ENCODE peak calls at places on chromosome 4, in seven cellular contexts. I, C, F, A, X, S and M are unnamed samples.

GRCh38 chr4:181150173-181150572 is 1093.0 kb upstream of the TENM3 start:
- DNase-seq in F (no peak), A (no peak), C (no peak), X (no peak), I (no peak), S (no peak), M (no peak)

GRCh38 chr4:48388504-48389154 is 47.3 kb downstream of the SLAIN2 start:
- DNase-seq in X (no peak), C (peak), A (no peak), S (no peak), I (no peak), F (no peak), M (no peak)

GRCh38 chr4:29908276-29908675 is 811.9 kb upstream of the PCDH7 start:
- DNase-seq in F (no peak), C (peak), X (no peak), A (no peak), I (no peak), S (no peak), M (no peak)

GRCh38 chr4:20030108-20030507 is 221.6 kb upstream of the SLIT2 start:
- DNase-seq in I (no peak), A (no peak), X (no peak), C (no peak), S (no peak), F (no peak), M (no peak)

GRCh38 chr4:142815834-142816233 is 30.3 kb downstream of the INPP4B start:
- DNase-seq in I (no peak), X (no peak), S (no peak), C (peak), F (no peak), A (no peak), M (peak)

GRCh38 chr4:45855857-45856256 is 268.0 kb downstream of the GABRG1 start:
- DNase-seq in F (no peak), S (no peak), X (no peak), I (no peak), A (no peak), C (no peak), M (no peak)

GRCh38 chr4:67725132-67725531 is 24.2 kb upstream of the UBA6 start:
- DNase-seq in I (no peak), A (no peak), S (no peak), X (no peak), F (no peak), C (peak), M (no peak)

GRCh38 chr4:107546637-107547036 is 173.4 kb downstream of the PAPSS1 start:
- DNase-seq in C (peak), A (no peak), F (no peak), S (no peak), I (no peak), X (no peak), M (no peak)

GRCh38 chr4:3315566-3315965 is 22.7 kb downstream of the RGS12 start:
- DNase-seq in I (no peak), S (no peak), X (no peak), C (no peak), F (no peak), A (no peak), M (no peak)